ENCODE peak calls at places on chromosomes 13 and 19, in six cellular contexts. C is CD8-positive, alpha-beta T cell; V is Peyer's patch; J is small intestine; M is endodermal cell; H is mesendoderm. K is an unnamed sample. For H3K4me1 and H3K27me3, the result is how much of the 10 kb centered on the place peaks cover.

GRCh38 chr19:407501-408440 is 1.2 kb downstream of the C2CD4C start:
- DNase-seq in M (peak), J (no peak), C (no peak), V (no peak), H (no peak), K (no peak)

GRCh38 chr13:80965097-80965496 is 624.2 kb upstream of the SPRY2 start:
- DNase-seq in V (no peak), H (no peak), M (no peak), J (no peak), C (no peak), K (no peak)

GRCh38 chr13:113401452-113402415 is 37.8 kb upstream of the GRTP1 start:
- DNase-seq in C (no peak), V (no peak), H (no peak), M (peak), J (no peak), K (no peak)

GRCh38 chr13:34507630-34508029 is 434.4 kb upstream of the NBEA start:
- DNase-seq in J (no peak), M (no peak), C (no peak), V (no peak), H (no peak), K (no peak)

GRCh38 chr13:41848435-41849255 is 112.3 kb downstream of the VWA8 start:
- DNase-seq in C (no peak), J (no peak), H (peak), V (no peak), M (peak), K (no peak)

GRCh38 chr19:35483089-35483488 is 7.2 kb downstream of the KRTDAP start:
- DNase-seq in V (no peak), C (no peak), H (no peak), M (no peak), J (no peak), K (no peak)

GRCh38 chr13:28346136-28346535 is 148.8 kb downstream of the FLT1 start:
- DNase-seq in C (no peak), M (no peak), H (peak), V (no peak), J (no peak), K (no peak)

GRCh38 chr19:10687518-10688288 is 13.5 kb upstream of the QTRT1 start:
- DNase-seq in H (no peak), C (no peak), J (no peak), M (no peak), V (no peak), K (no peak)

GRCh38 chr19:54179921-54180452 is 7.0 kb upstream of the TMC4 start:
- DNase-seq in J (peak), V (peak), H (peak), M (peak), C (no peak), K (no peak)

GRCh38 chr13:20721454-20722357 is 18.2 kb downstream of the IL17D start:
- DNase-seq in M (peak), H (peak), C (no peak), V (no peak), J (peak), K (peak)

GRCh38 chr13:47603365-47603764 is 397.7 kb downstream of the SUCLA2 start:
- DNase-seq in M (no peak), J (no peak), V (no peak), C (no peak), H (no peak), K (no peak)

GRCh38 chr13:51420681-51421476 is 32.0 kb downstream of the INTS6 start:
- DNase-seq in J (no peak), C (no peak), H (peak), V (no peak), M (no peak), K (no peak)

GRCh38 chr13:61247149-61247936 is 168.3 kb downstream of the PCDH20 start:
- DNase-seq in C (no peak), M (peak), V (no peak), H (peak), J (no peak), K (no peak)

GRCh38 chr13:106786006-106786579 is 218.2 kb upstream of the ARGLU1 start:
- DNase-seq in J (no peak), C (no peak), V (no peak), H (no peak), M (no peak), K (no peak)

GRCh38 chr13:111636804-111637203 is 316.4 kb downstream of the TEX29 start:
- DNase-seq in J (no peak), C (no peak), H (no peak), V (no peak), M (peak), K (no peak)

GRCh38 chr13:76231522-76232167 is 595.5 kb downstream of the LMO7 start:
- DNase-seq in J (no peak), V (no peak), C (no peak), H (no peak), M (peak), K (no peak)

GRCh38 chr19:41670755-41671154 is 17.3 kb downstream of the CEACAM7 start:
- DNase-seq in C (no peak), V (no peak), H (no peak), M (no peak), J (no peak), K (no peak)

GRCh38 chr13:76398426-76398825 is 487.8 kb downstream of the KCTD12 start:
- DNase-seq in H (no peak), J (no peak), M (no peak), V (no peak), C (no peak), K (no peak)

GRCh38 chr13:42333613-42334328 is 61.8 kb downstream of the AKAP11 start:
- DNase-seq in V (no peak), J (peak), M (peak), H (peak), C (no peak), K (no peak)

GRCh38 chr19:7355871-7356270 is 7.1 kb downstream of the ARHGEF18 start:
- DNase-seq in V (no peak), J (no peak), M (no peak), H (no peak), C (no peak), K (no peak)

GRCh38 chr13:19153782-19154450 is 27.7 kb downstream of the TUBA3C start:
- DNase-seq in H (no peak), V (no peak), C (no peak), M (no peak), J (no peak), K (no peak)

GRCh38 chr13:55410398-55411330 is 1730.1 kb upstream of the PRR20A start:
- DNase-seq in C (no peak), V (no peak), J (no peak), M (peak), H (peak), K (no peak)

GRCh38 chr13:80509264-80509663 is 168.3 kb upstream of the SPRY2 start:
- DNase-seq in C (no peak), M (no peak), J (no peak), V (no peak), H (no peak), K (no peak)

GRCh38 chr13:98691360-98691759 is 61.1 kb downstream of the SLC15A1 start:
- DNase-seq in C (no peak), M (no peak), J (no peak), H (no peak), V (no peak), K (no peak)

GRCh38 chr13:58884810-58885209 is 1253.3 kb downstream of the PCDH17 start:
- DNase-seq in C (no peak), V (no peak), H (peak), J (no peak), M (no peak), K (no peak)

GRCh38 chr13:40780822-40781401 is 8.5 kb upstream of the SLC25A15 start:
- DNase-seq in H (peak), V (peak), C (no peak), M (peak), J (no peak), K (no peak)

GRCh38 chr13:33870046-33870668 is 52.2 kb downstream of the RFC3 start:
- DNase-seq in M (no peak), H (no peak), J (no peak), V (no peak), C (no peak), K (no peak)

GRCh38 chr19:4829001-4829712 is 2.4 kb downstream of the TICAM1 start:
- DNase-seq in H (no peak), C (no peak), M (no peak), V (peak), J (peak), K (no peak)

GRCh38 chr19:9586764-9587163 is 2.5 kb upstream of the ZNF121 start:
- DNase-seq in M (peak), J (peak), H (peak), C (peak), V (peak), K (no peak)

GRCh38 chr13:74217816-74218215 is 83.6 kb upstream of the KLF12 start:
- DNase-seq in H (no peak), C (no peak), V (no peak), M (no peak), J (no peak), K (no peak)
- H3K4me1 ChIP-seq in H (under half), C (under half), V (under half), M (under half), J (under half), K (under half)

GRCh38 chr19:46407891-46408426 is 5.4 kb downstream of the CCDC8 start:
- DNase-seq in V (no peak), J (no peak), C (no peak), M (peak), H (no peak), K (peak)
- H3K27me3 ChIP-seq in V (under half), J (under half), C (under half), M (under half), H (under half), K (under half)

DNA sequence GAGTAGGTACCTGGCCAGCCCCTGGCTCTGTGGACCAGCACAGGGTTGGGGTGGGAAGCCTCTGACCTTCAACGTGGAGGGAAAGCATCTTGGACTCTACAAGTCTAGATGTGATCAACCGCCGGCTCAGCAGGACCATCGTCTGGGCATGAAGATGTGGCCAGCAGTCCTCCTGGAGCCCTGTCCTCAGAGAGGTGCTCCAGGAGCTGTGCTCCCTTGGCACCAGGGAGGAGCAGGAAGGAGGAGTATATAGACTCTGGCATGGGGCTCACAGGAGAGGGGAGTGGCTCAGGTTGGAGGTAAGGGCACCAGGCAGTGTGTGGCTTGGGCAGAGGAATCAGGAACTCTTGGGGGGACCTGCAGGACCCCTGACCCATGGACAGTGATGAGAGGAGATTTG is 18.3 kb upstream of the ISYNA1 start:
- DNase-seq in J (no peak), C (no peak), M (no peak), V (no peak), H (no peak), K (no peak)
- H3K27ac ChIP-seq in J (no peak), C (no peak), M (no peak), V (peak), H (no peak), K (peak)

DNA sequence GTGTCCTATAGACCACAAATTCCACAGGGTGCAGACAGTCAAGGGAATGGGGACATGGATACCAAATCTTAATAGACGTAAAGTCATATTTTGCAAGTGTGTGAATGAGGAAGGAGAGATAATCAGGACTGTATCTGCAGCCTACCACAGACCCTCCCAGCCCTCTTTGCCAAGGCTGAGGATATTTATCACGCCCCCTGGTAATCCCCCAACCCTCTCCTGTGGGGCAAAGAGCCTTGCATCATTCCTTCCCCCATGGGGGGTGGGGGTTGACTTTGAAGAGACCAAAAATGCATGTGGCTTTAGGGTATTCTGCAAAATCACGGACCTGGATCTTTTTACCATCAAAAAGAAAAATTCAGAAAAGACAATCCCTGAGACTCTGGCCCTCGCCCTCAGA is 39.1 kb upstream of the IGFL1 start:
- DNase-seq in H (no peak), M (no peak), J (no peak), C (no peak), V (no peak), K (no peak)
- H3K4me1 ChIP-seq in H (under half), M (under half), J (under half), C (under half), V (under half), K (under half)

GRCh38 chr19:30204721-30205120 is 167.5 kb upstream of the ZNF536 start:
- DNase-seq in M (peak), J (no peak), V (no peak), C (no peak), H (no peak), K (no peak)

GRCh38 chr19:30209617-30210600 is 162.3 kb upstream of the ZNF536 start:
- DNase-seq in J (no peak), H (no peak), V (no peak), C (no peak), M (peak), K (no peak)

GRCh38 chr19:30206187-30206586 is 166.0 kb upstream of the ZNF536 start:
- DNase-seq in H (no peak), J (no peak), M (no peak), C (no peak), V (no peak), K (no peak)

GRCh38 chr19:30208661-30209060 is 163.5 kb upstream of the ZNF536 start:
- DNase-seq in H (no peak), J (no peak), C (no peak), V (no peak), M (no peak), K (no peak)

GRCh38 chr19:30207357-30207756 is 164.8 kb upstream of the ZNF536 start:
- DNase-seq in J (no peak), H (no peak), C (no peak), M (peak), V (no peak), K (no peak)
- H3K27me3 ChIP-seq in J (under half), H (under half), C (under half), M (under half), V (under half), K (under half)

DNA sequence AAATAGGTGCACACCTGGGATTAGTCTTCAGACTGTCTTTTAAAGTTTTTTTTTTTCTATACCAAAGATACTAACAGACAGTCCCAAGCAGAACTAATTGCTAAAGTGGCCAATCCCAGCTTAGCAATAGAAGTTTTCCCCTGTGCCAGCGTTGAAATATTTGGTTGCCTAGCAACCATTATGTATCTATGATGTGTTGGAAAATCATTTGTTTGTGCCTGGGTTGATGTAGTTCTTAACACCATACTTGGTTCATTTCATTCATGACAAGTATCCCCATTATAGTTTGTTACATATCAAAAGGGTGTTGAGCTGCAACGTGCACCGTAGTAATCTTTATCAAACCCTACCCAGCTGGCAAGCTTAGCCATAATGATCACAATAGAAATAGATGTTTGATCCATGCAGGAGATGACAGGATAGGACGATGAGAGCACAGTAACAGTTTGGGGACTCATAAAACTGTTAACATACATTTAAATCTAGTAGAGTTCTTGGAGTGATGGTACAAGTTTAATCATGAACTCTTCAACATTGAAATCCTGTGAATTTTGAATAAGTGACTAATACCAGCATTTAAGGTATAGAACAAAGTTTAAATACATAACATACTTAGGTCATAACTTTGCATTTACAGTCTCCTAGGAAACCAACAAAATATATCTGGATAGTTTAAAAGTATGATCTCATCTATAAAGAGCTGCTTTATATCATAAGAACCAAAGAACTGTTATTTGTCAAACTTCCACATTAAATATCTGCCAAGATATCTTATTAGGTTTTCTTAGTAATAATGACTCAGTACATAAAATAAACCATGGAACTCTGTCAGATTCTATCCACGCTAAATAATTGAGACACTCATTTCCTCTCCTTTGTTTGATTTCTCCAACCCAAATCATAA is 73.4 kb downstream of the MBNL2 start:
- DNase-seq in J (peak), M (no peak), C (no peak), H (no peak), V (no peak), K (no peak)
- H3K27ac ChIP-seq in J (no peak), M (peak), C (no peak), H (no peak), V (peak), K (no peak)

GRCh38 chr19:17357078-17357666 is 19.8 kb downstream of the GTPBP3 start:
- DNase-seq in J (no peak), M (no peak), H (no peak), C (no peak), V (no peak), K (no peak)
- H3K4me1 ChIP-seq in J (under half), M (under half), H (under half), C (under half), V (under half), K (under half)

GRCh38 chr13:63481334-63481733 is 2065.7 kb upstream of the PCDH20 start:
- DNase-seq in H (peak), V (no peak), J (no peak), M (no peak), C (no peak), K (no peak)
- H3K27me3 ChIP-seq in H (under half), V (under half), J (under half), M (under half), C (under half), K (under half)

GRCh38 chr19:49559928-49560327 is 20.4 kb downstream of the NOSIP start:
- DNase-seq in V (no peak), M (no peak), C (no peak), H (no peak), J (peak), K (no peak)

GRCh38 chr19:49559443-49559842 is 20.9 kb downstream of the NOSIP start:
- DNase-seq in C (no peak), V (no peak), J (no peak), M (no peak), H (no peak), K (no peak)

GRCh38 chr19:49557641-49558325 is 22.6 kb downstream of the NOSIP start:
- DNase-seq in V (no peak), M (no peak), H (no peak), C (no peak), J (no peak), K (no peak)

GRCh38 chr19:49560358-49560900 is 19.9 kb downstream of the NOSIP start:
- DNase-seq in H (no peak), J (peak), M (no peak), C (no peak), V (peak), K (peak)

DNA sequence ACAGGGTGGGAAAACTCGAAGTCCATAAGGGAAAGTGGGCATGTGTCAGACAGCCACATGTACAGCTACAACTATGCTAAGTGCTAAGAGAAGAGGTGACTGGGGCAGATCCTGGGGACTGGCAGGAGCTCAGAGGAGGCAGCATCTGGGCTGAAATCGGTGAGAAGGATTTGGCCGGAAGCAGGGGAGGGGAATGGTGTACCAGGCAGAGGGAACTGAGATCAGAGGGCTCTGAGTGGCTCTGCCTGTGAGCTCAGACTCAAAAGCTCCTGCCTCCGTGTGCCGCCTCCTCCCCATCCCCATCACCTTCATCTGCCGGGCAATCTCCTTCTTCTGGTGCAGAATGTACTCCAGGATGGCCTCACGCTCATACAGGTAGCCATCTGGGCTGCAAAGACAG is 21.8 kb downstream of the NOSIP start:
- DNase-seq in C (no peak), J (no peak), V (no peak), H (no peak), M (no peak), K (no peak)
- H3K27ac ChIP-seq in C (peak), J (no peak), V (no peak), H (no peak), M (no peak), K (peak)

GRCh38 chr19:2453431-2454025 is 3.2 kb downstream of the LMNB2 start:
- DNase-seq in C (no peak), J (no peak), H (no peak), V (no peak), M (peak), K (no peak)

GRCh38 chr19:2455481-2456300 is 1.1 kb downstream of the LMNB2 start:
- DNase-seq in H (no peak), V (peak), M (peak), J (peak), C (peak), K (no peak)

GRCh38 chr19:2454199-2454961 is 2.4 kb downstream of the LMNB2 start:
- DNase-seq in V (no peak), H (no peak), J (no peak), M (no peak), C (no peak), K (no peak)

GRCh38 chr19:2456301-2456570 is 523 bp downstream of the LMNB2 start:
- DNase-seq in J (no peak), C (no peak), V (no peak), M (no peak), H (no peak), K (no peak)

GRCh38 chr19:2454962-2455409 is 1.8 kb downstream of the LMNB2 start:
- DNase-seq in M (no peak), H (no peak), V (no peak), C (no peak), J (no peak), K (no peak)
- H3K4me1 ChIP-seq in M (under half), H (under half), V (under half), C (under half), J (under half), K (under half)